ENCODE peak calls at places on chromosomes 13 and 19, in six cellular contexts. J is aorta; A is cardiac fibroblast; R is fibroblast of lung; L is CD4-positive, alpha-beta memory T cell; H is brain microvascular endothelial cell. F is an unnamed sample.

GRCh38 chr13:76730220-76730619 is 156.0 kb downstream of the KCTD12 start:
- DNase-seq in L (no peak), A (peak; percentile 70), J (no peak), H (no peak), R (no peak), F (peak; percentile 61)

GRCh38 chr13:51041126-51041525 is 69.9 kb downstream of the C13orf42 start:
- DNase-seq in A (no peak), R (no peak), L (no peak), J (no peak), H (no peak), F (no peak)

GRCh38 chr19:3190470-3190770 is 4.7 kb downstream of the NCLN start:
- DNase-seq in H (no peak), L (no peak), A (no peak), J (no peak), R (no peak), F (no peak)

GRCh38 chr13:30033681-30034447 is 183.4 kb upstream of the UBL3 start:
- DNase-seq in L (no peak), J (no peak), A (peak; percentile 93), R (peak; percentile 98), H (peak; percentile 34), F (peak; percentile 59)

GRCh38 chr19:30669329-30670010 is 297.3 kb downstream of the ZNF536 start:
- DNase-seq in J (no peak), R (peak; percentile 13), H (peak; percentile 29), A (peak; percentile 51), L (peak; percentile 11), F (peak; percentile 41)

GRCh38 chr19:1823539-1824251 is 11.6 kb upstream of the ATP8B3 start:
- DNase-seq in J (no peak), R (no peak), L (no peak), A (no peak), H (no peak), F (no peak)

GRCh38 chr19:39858541-39858940 is 12.4 kb upstream of the FBL start:
- DNase-seq in L (peak; percentile 78), A (no peak), H (no peak), J (no peak), R (peak; percentile 14), F (no peak)

GRCh38 chr13:99967884-99968520 is 3.6 kb downstream of the ZIC5 start:
- DNase-seq in A (no peak), H (no peak), J (no peak), R (no peak), L (no peak), F (no peak)

GRCh38 chr19:12965017-12965811 is 4.2 kb upstream of the DAND5 start:
- DNase-seq in L (peak; percentile 77), A (peak; percentile 81), J (peak; percentile 82), R (peak; percentile 51), H (peak; percentile 64), F (peak; percentile 75)

GRCh38 chr19:17111766-17112165 is 36.2 kb downstream of the MYO9B start:
- DNase-seq in J (no peak), H (no peak), R (no peak), L (no peak), A (no peak), F (no peak)

DNA sequence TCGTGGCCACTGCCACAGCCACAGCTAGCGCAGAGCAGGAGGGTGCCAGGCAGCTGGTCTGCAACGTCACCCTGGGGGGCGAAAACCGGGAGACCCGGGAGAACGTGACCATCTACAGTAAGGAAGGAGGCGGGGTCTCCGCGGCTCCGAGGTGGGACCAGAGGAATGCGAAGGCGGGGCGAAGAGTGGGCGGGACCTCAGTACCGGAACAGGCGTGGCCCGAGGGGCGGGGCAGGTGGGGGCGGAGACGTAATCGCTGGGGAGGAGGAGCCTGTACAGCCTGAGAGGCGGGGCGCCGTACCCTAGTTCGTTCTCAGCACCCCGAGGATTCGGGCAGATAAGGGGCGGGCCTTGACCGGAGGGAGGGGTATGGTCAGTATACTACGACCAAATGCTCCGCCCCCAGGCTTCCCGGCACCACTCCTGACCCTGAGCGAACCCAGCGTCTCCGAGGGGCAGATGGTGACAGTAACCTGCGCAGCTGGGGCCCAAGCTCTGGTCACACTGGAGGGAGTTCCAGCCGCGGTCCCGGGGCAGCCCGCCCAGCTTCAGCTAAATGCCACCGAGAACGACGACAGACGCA is 2.5 kb downstream of the ICAM5 start:
- DNase-seq in J (peak; percentile 90), H (no peak), L (peak; percentile 49), A (peak; percentile 63), R (no peak), F (peak; percentile 68)
- H3K4me3 ChIP-seq in J (no peak overlapping the region), H (peak overlapping the region; percentile 39), L (peak overlapping the region; percentile 58), A (peak overlapping the region; percentile 47), R (peak overlapping the region; percentile 54), F (peak overlapping the region; percentile 54)

GRCh38 chr13:92433963-92434362 is 792.6 kb upstream of the GPC6 start:
- DNase-seq in L (no peak), H (no peak), J (no peak), R (no peak), A (no peak), F (no peak)
- H3K4me3 ChIP-seq in L (no peak overlapping the region), H (no peak overlapping the region), J (no peak overlapping the region), R (no peak overlapping the region), A (no peak overlapping the region), F (no peak overlapping the region)

DNA sequence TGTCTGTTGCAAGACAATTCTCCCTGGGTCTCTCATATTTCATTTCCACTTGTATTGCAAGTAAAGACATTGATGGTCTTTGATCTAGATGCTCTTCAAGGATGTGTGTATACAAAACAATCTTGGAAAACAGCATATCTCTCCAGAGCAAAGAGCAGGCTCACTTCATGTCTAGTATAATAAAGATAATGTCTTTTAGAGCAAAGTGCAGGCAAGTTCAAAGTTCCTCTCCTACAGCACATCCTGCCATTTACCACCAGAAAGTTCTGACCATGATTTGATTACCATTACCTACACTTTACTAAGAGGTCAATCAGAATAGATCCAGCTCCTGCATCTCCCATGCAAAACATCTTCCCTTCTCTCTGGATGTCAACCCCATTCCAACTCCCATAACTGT is 162.7 kb downstream of the DIAPH3 start:
- DNase-seq in H (no peak), L (no peak), R (no peak), J (no peak), A (no peak), F (no peak)
- H3K4me3 ChIP-seq in H (no peak overlapping the region), L (no peak overlapping the region), R (no peak overlapping the region), J (no peak overlapping the region), A (no peak overlapping the region), F (no peak overlapping the region)

GRCh38 chr13:113918981-113919646 is 54.8 kb downstream of the C13orf46 start:
- DNase-seq in R (no peak), H (no peak), J (no peak), A (no peak), L (no peak), F (no peak)
- H3K4me3 ChIP-seq in R (no peak overlapping the region), H (no peak overlapping the region), J (no peak overlapping the region), A (no peak overlapping the region), L (no peak overlapping the region), F (no peak overlapping the region)

GRCh38 chr13:48320396-48320790 is 16.8 kb downstream of the RB1 start:
- DNase-seq in H (no peak), J (no peak), A (no peak), L (no peak), R (no peak), F (no peak)
- H3K4me3 ChIP-seq in H (no peak overlapping the region), J (no peak overlapping the region), A (no peak overlapping the region), L (peak overlapping the region; percentile 30), R (no peak overlapping the region), F (no peak overlapping the region)